ENCODE peak calls at places on chromosomes 13 and 19, in seven cellular contexts. L is HCT116, P is adrenal gland, Y is body of pancreas, N is transverse colon, Q is heart left ventricle, V is A549. I is an unnamed sample.
A peak's percentile ranks its signal among the peaks of the same experiment; 100 is the strongest.

GRCh38 chr19:6252066-6252465 is 27.7 kb downstream of the MLLT1 start:
- DNase-seq in Q (no peak), Y (no peak), V (no peak), N (no peak), P (no peak), L (no peak), I (no peak)

GRCh38 chr13:37059136-37059847 is at the start of gene SUPT20H:
- DNase-seq in V (peak; percentile 48), P (peak; percentile 96), Q (peak; percentile 94), Y (peak; percentile 95), L (peak; percentile 71), N (peak; percentile 96), I (peak; percentile 97)

GRCh38 chr13:74026753-74027152 is 107.5 kb downstream of the KLF12 start:
- DNase-seq in N (peak; percentile 44), P (no peak), Y (peak; percentile 12), L (no peak), V (no peak), Q (no peak), I (peak; percentile 27)

GRCh38 chr13:107743523-107743922 is 471.8 kb downstream of the LIG4 start:
- DNase-seq in L (no peak), N (no peak), P (no peak), V (no peak), Y (no peak), Q (no peak), I (no peak)

GRCh38 chr19:52748336-52748950 is 13.6 kb upstream of the ZNF611 start:
- DNase-seq in N (no peak), Q (no peak), Y (no peak), P (no peak), L (no peak), V (no peak), I (no peak)

GRCh38 chr13:85729296-85729695 is 69.9 kb downstream of the SLITRK6 start:
- DNase-seq in N (no peak), V (no peak), Q (no peak), P (no peak), Y (no peak), L (no peak), I (no peak)

GRCh38 chr19:2974342-2974932 is 2.9 kb upstream of the TLE6 start:
- DNase-seq in N (no peak), Y (no peak), L (no peak), P (peak; percentile 79), Q (peak; percentile 59), V (no peak), I (peak; percentile 56)

GRCh38 chr13:67416047-67416925 is 186.2 kb upstream of the PCDH9 start:
- DNase-seq in L (no peak), P (peak; percentile 59), V (peak; percentile 4), Y (peak; percentile 29), Q (no peak), N (no peak), I (peak; percentile 43)

GRCh38 chr19:36796714-36796999 is 24.1 kb upstream of the ZNF850 start:
- DNase-seq in P (no peak), Y (no peak), N (no peak), V (no peak), L (no peak), Q (no peak), I (peak; percentile 67)

GRCh38 chr19:58460039-58460438 is 6.8 kb upstream of the ZNF324 start:
- DNase-seq in P (no peak), L (no peak), N (no peak), Y (no peak), Q (no peak), V (no peak), I (no peak)

GRCh38 chr19:5470264-5470671 is 15.1 kb downstream of the ZNRF4 start:
- DNase-seq in V (no peak), Y (no peak), Q (no peak), L (no peak), N (peak; percentile 48), P (no peak), I (no peak)

GRCh38 chr13:113589961-113590339 is 5.4 kb downstream of the TFDP1 start:
- DNase-seq in P (peak; percentile 33), L (no peak), Q (no peak), V (no peak), N (peak; percentile 4), Y (no peak), I (no peak)

GRCh38 chr13:51286135-51287002 is 53.1 kb upstream of the SERPINE3 start:
- DNase-seq in Y (peak; percentile 87), Q (peak; percentile 73), V (peak; percentile 31), P (peak; percentile 93), N (peak; percentile 80), L (peak; percentile 36), I (peak; percentile 91)

GRCh38 chr19:16076958-16077611 is 790 bp downstream of the TPM4 start:
- DNase-seq in Q (peak; percentile 71), L (no peak), Y (peak; percentile 52), N (peak; percentile 73), P (no peak), V (no peak), I (peak; percentile 91)

GRCh38 chr19:5966215-5966614 is 11.7 kb downstream of the RANBP3 start:
- DNase-seq in Y (no peak), V (no peak), N (no peak), Q (no peak), L (no peak), P (peak; percentile 84), I (no peak)

GRCh38 chr13:63026285-63026797 is 1610.7 kb upstream of the PCDH20 start:
- DNase-seq in N (no peak), V (no peak), Y (no peak), P (no peak), L (no peak), Q (no peak), I (no peak)

GRCh38 chr13:41501281-41501680 is 43.9 kb downstream of the RGCC start:
- DNase-seq in L (no peak), P (no peak), Y (no peak), Q (no peak), N (no peak), V (no peak), I (no peak)

GRCh38 chr19:16400911-16401675 is 70.7 kb downstream of the EPS15L1 start:
- DNase-seq in Q (no peak), Y (no peak), P (no peak), V (no peak), L (no peak), N (no peak), I (no peak)

GRCh38 chr19:12162882-12163806 is at the start of gene ZNF136:
- DNase-seq in V (peak; percentile 86), N (peak; percentile 96), Y (peak; percentile 96), P (peak; percentile 98), L (peak; percentile 89), Q (peak; percentile 97), I (peak; percentile 96)
- TF ChIP-seq POLR2A in V (no peak), N (peak; percentile 83), Y (peak; percentile 91), P (peak; percentile 85), L (no peak), Q (peak; percentile 79), I (peak; percentile 84)

DNA sequence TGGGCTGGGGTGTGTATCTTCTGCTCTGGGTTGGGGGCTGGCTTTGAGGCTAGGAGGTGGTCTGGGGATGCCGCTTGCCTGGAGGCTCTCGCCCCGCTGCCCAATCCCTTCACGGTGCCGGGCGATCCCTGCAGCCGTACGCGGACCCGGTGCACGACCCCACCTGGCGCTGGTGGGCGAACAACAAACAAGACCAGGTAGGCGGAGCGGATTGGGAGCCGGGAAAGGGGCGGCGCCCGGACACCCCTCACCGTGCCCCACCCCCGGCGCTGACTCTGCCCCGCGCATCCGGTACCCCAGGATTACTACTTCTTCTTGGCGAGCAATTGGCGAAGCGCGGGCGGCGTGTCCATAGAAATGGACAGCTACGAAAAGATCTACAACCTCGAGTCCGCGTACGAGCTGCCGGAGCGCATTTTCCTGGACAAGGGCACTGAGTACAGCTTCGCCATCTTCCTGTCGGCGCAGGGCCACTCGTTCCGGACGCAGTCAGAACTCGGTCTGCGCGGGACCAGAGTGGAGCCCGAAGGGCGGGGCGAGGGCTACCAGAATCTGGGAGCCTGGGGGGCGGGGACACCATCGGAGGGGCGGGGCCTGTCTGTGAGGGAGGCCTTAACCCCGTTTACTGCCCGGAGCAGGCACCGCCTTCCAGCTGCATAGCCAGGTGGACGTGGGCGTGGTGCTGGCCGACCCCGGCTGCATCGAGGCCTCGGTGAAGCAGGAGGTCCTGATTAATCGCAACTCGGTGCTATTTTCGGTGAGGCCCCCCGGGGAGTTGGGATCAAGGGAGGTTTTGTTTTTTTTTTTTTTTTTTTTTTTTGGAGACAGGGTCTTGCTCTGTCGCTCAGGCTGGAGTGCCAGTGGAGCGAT is 12.1 kb upstream of the PSMD8 start:
- DNase-seq in L (peak; percentile 58), V (peak; percentile 94), P (peak; percentile 83), Q (peak; percentile 80), Y (peak; percentile 85), N (peak; percentile 89), I (peak; percentile 88)
- TF ChIP-seq POLR2A in L (no peak), V (peak; percentile 57), P (no peak), Q (no peak), Y (no peak), N (peak; percentile 27), I (no peak)

DNA sequence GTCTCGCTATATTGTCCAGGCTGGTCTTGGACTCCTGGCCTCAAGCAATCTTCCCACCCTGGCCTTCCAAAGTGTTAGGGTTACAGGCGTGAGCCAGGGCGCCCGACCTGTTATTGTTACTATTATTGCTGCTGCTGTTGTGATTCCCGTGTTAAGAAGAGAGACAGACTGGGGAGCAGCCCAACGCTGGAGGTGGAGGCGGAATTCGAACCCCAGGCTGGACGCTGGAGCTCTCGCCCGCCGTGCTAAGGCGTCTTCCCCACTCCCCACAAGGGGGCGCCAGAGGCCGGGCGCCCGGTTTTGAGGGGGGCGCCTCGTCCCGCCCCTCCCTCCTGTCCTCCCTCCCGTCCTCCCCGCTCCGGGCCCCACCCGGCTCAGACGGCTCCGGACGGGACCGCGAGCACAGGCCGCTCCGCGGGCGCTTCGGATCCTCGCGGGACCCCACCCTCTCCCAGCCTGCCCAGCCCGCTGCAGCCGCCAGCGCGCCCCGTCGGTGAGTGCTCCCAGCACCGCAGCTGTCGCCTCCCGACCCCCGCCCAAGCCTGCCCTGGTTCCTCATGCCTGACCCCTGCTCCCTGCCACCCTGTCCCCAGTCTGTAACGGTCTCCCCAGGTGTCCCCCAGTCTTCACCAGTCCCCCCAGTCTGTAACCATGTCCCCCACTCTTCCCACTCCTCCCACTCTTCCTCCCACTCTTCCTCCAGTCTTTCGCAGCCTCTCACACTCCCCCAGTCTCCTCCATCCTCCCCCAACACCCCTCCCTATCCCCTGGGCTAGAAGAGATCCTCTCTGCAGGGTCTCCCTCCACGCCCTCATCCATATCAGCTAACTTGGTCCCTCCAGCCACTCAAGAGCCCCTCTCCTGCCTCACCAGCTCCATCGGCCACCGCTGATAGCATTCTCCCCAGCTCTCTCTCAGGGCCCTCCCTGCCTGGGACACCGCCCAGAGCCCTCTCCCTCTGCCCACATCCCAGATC is at the start of gene EHD2:
- DNase-seq in V (peak; percentile 69), L (no peak), Y (peak; percentile 71), P (peak; percentile 73), Q (peak; percentile 81), N (peak; percentile 50), I (peak; percentile 69)
- TF ChIP-seq POLR2A in V (peak; percentile 82), L (peak; percentile 37), Y (peak; percentile 53), P (peak; percentile 29), Q (peak; percentile 86), N (peak; percentile 59), I (peak; percentile 21)

DNA sequence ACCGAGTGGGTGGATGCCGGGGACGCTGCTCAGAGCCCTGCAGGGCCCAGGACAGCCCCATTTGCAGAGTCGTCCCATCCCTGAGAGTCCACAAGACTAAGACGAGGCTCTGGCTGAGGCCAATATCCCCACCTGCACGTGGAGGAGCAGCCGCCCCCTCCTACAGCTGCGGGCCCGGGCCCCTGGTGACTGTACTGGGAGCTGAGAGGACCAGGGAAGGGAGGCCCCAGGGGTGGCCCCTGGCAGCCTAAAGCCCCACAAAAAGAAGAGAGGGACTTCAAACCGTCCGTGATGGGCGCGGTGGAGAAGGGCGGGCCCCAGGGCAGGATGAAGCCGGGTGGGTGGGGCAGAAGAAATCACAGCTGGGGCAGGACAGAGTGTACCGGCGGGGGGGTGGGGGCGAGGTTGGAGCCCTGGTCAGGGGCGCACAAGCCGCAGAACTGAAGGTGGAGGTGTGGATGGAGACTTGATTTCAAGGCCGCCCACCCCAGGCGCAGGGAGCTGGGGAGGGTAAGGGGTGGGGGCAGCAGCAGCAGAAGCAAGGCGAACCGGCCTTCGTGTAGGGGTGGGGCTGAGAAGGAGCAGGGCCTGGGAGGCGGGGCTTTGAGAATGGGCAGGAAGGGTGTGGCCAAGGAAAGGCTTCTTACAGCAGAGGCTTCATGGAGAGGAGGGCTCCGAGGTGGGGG is 12.9 kb downstream of the CFD start:
- DNase-seq in N (peak; percentile 92), P (peak; percentile 82), V (no peak), Y (peak; percentile 34), L (peak; percentile 61), Q (peak; percentile 43), I (peak; percentile 48)
- TF ChIP-seq POLR2A in N (no peak), P (no peak), V (no peak), Y (no peak), L (no peak), Q (no peak), I (no peak)

I was measured in upper lobe of left lung.